ENCODE peak calls at places on chromosomes 3 and 15, in four cellular contexts. J, S, C and Q are unnamed samples.

GRCh38 chr3:5013021-5013906 is 34.0 kb downstream of the BHLHE40 start:
- DNase-seq in C (no peak), S (no peak), J (no peak), Q (no peak)

GRCh38 chr3:116001063-116001765 is 377.9 kb downstream of the GAP43 start:
- DNase-seq in J (no peak), S (no peak), C (no peak), Q (no peak)

GRCh38 chr15:39244776-39245175 is 336.1 kb upstream of the THBS1 start:
- DNase-seq in J (no peak), S (no peak), C (no peak), Q (no peak)

GRCh38 chr3:105144837-105145236 is 221.9 kb upstream of the ALCAM start:
- DNase-seq in C (no peak), S (no peak), J (no peak), Q (no peak)

GRCh38 chr3:184560992-184561328 is 625 bp upstream of the EPHB3 start:
- DNase-seq in S (no peak), J (no peak), C (no peak), Q (no peak)

GRCh38 chr15:36579792-36580431 is 486 bp downstream of the CDIN1 start:
- DNase-seq in C (no peak), S (no peak), J (peak), Q (no peak)

GRCh38 chr15:40069178-40070165 is 30.5 kb upstream of the SRP14 start:
- DNase-seq in J (peak), C (peak), S (no peak), Q (peak)

GRCh38 chr15:49927462-49927861 is 191.6 kb downstream of the ATP8B4 start:
- DNase-seq in S (no peak), C (no peak), J (no peak), Q (no peak)

GRCh38 chr3:113606539-113607218 is 74.3 kb downstream of the SIDT1 start:
- DNase-seq in C (no peak), J (no peak), S (no peak), Q (no peak)

GRCh38 chr3:126445506-126445905 is 30.2 kb downstream of the ZXDC start:
- DNase-seq in C (no peak), J (no peak), S (no peak), Q (no peak)

GRCh38 chr3:14289590-14290453 is 111.2 kb downstream of the LSM3 start:
- DNase-seq in C (no peak), J (no peak), S (no peak), Q (peak)

GRCh38 chr15:73630796-73631471 is 2.3 kb downstream of the NPTN start:
- DNase-seq in J (no peak), C (no peak), S (no peak), Q (no peak)

GRCh38 chr3:131731709-131732108 is 228.9 kb upstream of the MRPL3 start:
- DNase-seq in J (no peak), S (no peak), C (no peak), Q (no peak)

GRCh38 chr15:39279331-39279730 is 301.5 kb upstream of the THBS1 start:
- DNase-seq in J (no peak), C (no peak), S (no peak), Q (no peak)